ENCODE peak calls at places on chromosomes 12 and 14, in eight cellular contexts. L is sigmoid colon; Z is aorta; O is adrenal gland; X is gastrocnemius medialis; V is H9; P is right cardiac atrium; K is effector memory CD4-positive, alpha-beta T cell. T is an unnamed sample. For H3K4me1 and H3K27me3, the result is how much of the 10 kb centered on the place peaks cover.

GRCh38 chr12:27975222-27976136 is 2.9 kb upstream of the PTHLH start:
- DNase-seq in X (no peak), V (peak), P (peak), L (peak), Z (peak), O (peak), K (no peak), T (no peak)

GRCh38 chr12:46944771-46945170 is 119.0 kb upstream of the SLC38A4 start:
- DNase-seq in Z (no peak), X (no peak), L (no peak), O (no peak), K (no peak), V (no peak), P (no peak), T (no peak)

GRCh38 chr14:74635831-74636230 is 23.8 kb upstream of the LTBP2 start:
- DNase-seq in Z (no peak), L (no peak), P (no peak), V (no peak), X (no peak), O (no peak), K (no peak), T (no peak)

GRCh38 chr14:79668941-79669340 is 542.4 kb downstream of the DIO2 start:
- DNase-seq in L (no peak), X (no peak), K (no peak), Z (no peak), V (no peak), P (no peak), O (no peak), T (no peak)

GRCh38 chr12:50132505-50133135 is 20.6 kb downstream of the COX14 start:
- DNase-seq in V (no peak), X (no peak), L (no peak), P (no peak), Z (no peak), O (no peak), K (no peak), T (no peak)

GRCh38 chr12:121124402-121125109 is 8.1 kb upstream of the P2RX7 start:
- DNase-seq in K (no peak), X (no peak), V (no peak), O (peak), Z (no peak), L (no peak), P (no peak), T (no peak)

GRCh38 chr14:37443461-37443860 is 151.6 kb downstream of the FOXA1 start:
- DNase-seq in P (no peak), K (no peak), L (no peak), X (no peak), V (no peak), Z (no peak), O (no peak), T (no peak)

GRCh38 chr12:74791365-74791764 is 253.7 kb downstream of the ATXN7L3B start:
- DNase-seq in P (no peak), Z (no peak), K (no peak), X (peak), O (no peak), V (no peak), L (no peak), T (no peak)

GRCh38 chr14:90575336-90575735 is 178.5 kb downstream of the CALM1 start:
- DNase-seq in K (no peak), O (no peak), P (no peak), V (no peak), X (no peak), Z (no peak), L (no peak), T (peak)

DNA sequence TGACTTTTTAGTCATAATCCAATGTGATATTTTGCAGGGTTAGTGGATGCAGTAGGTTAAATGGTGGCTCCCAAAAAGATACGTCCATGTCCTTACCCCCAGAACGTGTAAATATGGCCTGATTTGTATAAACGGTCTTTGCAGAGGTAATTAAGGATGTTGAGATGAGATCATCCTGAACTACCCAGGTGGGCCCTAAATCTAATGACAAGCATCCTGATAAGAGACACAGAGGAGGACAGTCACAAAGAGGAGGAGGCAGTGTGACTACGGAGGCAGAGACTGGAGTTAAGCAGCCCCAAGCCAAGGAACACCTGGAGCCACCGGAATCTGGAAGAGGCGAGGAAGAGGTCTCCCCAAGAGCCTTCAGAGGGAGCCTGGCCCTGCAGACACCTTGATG is 293.4 kb downstream of the ZFP36L1 start:
- DNase-seq in K (no peak), Z (no peak), O (no peak), V (no peak), X (no peak), P (no peak), L (no peak), T (no peak)
- H3K4me1 ChIP-seq in K (under half), Z (under half), O (under half), V (under half), X (under half), P (under half), L (under half), T (under half)

DNA sequence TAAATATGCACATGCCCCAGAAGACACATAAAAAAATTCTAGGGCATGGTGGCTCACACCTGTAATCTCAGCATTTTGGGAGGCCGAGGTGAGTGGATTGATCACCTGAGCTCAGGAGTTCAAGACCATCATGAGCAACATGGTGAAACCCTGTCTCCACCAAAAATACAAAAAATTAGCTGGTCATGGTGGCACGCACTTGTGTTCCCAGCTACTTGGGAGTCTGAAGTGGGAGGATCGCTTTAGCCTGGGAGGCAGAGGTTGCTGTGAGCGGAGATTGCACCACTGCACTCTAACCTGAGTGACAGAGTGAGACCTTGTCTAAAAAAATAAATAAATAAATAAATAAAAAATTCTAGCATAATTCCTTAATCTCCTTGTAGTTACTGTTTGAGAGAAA is 3.9 kb downstream of the CD69 start:
- DNase-seq in X (no peak), O (no peak), V (no peak), Z (no peak), L (no peak), K (no peak), P (no peak), T (no peak)
- H3K27me3 ChIP-seq in X (under half), O (under half), V (under half), Z (under half), L (under half), K (under half), P (under half), T (under half)

GRCh38 chr14:68458840-68459469 is 333.9 kb downstream of the ZFP36L1 start:
- DNase-seq in K (no peak), V (peak), Z (peak), O (peak), L (peak), P (no peak), X (peak), T (peak)

GRCh38 chr14:68461086-68461485 is 331.8 kb downstream of the ZFP36L1 start:
- DNase-seq in V (no peak), K (no peak), X (no peak), Z (no peak), L (no peak), O (no peak), P (no peak), T (no peak)

GRCh38 chr14:68459480-68460136 is 333.3 kb downstream of the ZFP36L1 start:
- DNase-seq in L (no peak), Z (no peak), X (no peak), O (no peak), K (no peak), V (no peak), P (no peak), T (no peak)

GRCh38 chr14:68462683-68463082 is 330.2 kb downstream of the ZFP36L1 start:
- DNase-seq in P (no peak), O (no peak), V (no peak), L (no peak), X (no peak), K (no peak), Z (no peak), T (no peak)

DNA sequence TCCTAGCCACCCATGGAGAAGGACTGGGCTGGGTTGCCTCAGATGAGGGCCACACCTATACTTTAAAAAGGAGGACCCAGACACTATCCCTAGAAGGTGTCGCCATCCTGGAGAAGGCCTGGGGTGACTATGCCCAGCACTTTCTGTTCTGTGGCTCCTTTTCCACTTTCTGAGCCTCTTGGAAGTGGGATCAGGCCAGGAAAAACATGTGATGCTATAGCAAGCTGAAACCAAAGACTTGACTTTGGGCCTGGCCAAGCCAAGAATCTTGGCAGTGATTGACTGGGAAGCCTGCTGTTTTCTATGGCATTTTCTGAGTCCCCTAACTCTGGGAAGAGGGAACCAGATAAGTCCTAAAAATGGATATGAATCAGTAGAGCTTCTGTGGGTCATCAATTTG is 332.3 kb downstream of the ZFP36L1 start:
- DNase-seq in O (no peak), K (no peak), Z (peak), X (peak), V (no peak), L (no peak), P (peak), T (no peak)
- H3K4me1 ChIP-seq in O (under half), K (under half), Z (under half), X (under half), V (under half), L (under half), P (under half), T (under half)

GRCh38 chr12:132554857-132555630 is 55.3 kb downstream of the LRCOL1 start:
- DNase-seq in K (no peak), Z (no peak), L (no peak), P (no peak), V (no peak), X (no peak), O (no peak), T (no peak)
- H3K27me3 ChIP-seq in K (under half), Z (under half), L (under half), P (under half), V (under half), X (under half), O (under half), T (under half)

GRCh38 chr14:48568252-48568651 is 892.8 kb upstream of the MDGA2 start:
- DNase-seq in O (no peak), Z (no peak), X (no peak), V (no peak), L (no peak), P (no peak), K (no peak), T (no peak)
- H3K4me1 ChIP-seq in O (under half), Z (under half), X (under half), V (under half), L (under half), P (under half), K (under half), T (under half)

GRCh38 chr14:91786188-91786587 is 54.3 kb upstream of the CATSPERB start:
- DNase-seq in L (no peak), K (no peak), Z (no peak), X (no peak), V (no peak), O (no peak), P (no peak), T (no peak)

GRCh38 chr14:91778217-91778616 is 46.3 kb upstream of the CATSPERB start:
- DNase-seq in L (no peak), K (no peak), O (no peak), P (no peak), V (no peak), Z (no peak), X (no peak), T (no peak)

DNA sequence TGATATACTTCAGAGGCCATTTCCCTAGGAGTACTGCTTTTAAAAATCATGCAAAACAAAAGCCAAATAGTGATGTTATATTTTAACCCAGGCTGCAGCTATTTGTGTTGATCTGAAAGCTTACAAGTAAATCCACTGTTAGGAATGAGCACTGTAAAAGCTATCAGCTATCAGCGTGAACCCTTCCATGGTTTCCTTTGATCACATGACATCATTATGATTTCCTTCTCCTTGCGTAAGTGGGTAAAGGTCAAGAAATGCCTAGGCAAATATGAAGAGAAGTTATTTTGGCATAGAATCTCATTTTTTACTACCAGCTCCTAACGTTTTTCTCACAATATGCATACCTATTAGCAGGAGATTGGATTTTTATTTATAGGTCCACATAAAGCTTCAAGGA is 48.6 kb upstream of the CATSPERB start:
- DNase-seq in P (no peak), O (no peak), Z (no peak), K (no peak), L (no peak), V (no peak), X (no peak), T (no peak)
- H3K27me3 ChIP-seq in P (under half), O (under half), Z (under half), K (under half), L (under half), V (under half), X (under half), T (under half)

DNA sequence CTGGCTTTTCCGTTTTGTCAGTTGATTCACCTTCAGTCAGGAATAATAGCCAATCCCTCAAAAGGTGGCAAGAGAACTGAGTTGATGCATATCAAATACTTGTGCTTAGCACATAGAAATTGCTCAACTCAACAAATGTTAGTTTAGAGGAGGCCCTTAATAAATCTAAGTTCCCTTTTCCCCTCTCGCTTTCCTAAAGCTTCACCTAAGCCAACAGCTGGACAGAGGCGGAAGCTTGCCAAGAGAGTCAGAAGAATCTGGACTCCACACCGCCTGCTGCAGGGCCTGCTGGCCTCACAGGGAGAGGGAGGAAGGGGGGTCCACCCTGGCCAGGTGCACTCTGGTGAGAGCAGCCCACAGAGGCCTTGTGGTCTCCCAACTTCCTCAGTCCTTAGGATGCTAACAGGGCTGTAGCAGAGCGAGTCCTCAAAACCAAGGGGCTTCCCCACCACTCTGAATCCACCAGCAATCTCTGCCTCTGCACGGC is 213.1 kb downstream of the CHST11 start:
- DNase-seq in V (no peak), L (peak), O (no peak), X (no peak), P (peak), K (no peak), Z (peak), T (peak)
- H3K4me1 ChIP-seq in V (under half), L (under half), O (under half), X (under half), P (under half), K (under half), Z (under half), T (half or more)

GRCh38 chr14:64698899-64699298 is 5.3 kb upstream of the PLEKHG3 start:
- DNase-seq in P (no peak), X (no peak), L (peak), V (no peak), O (no peak), K (no peak), Z (no peak), T (no peak)
- H3K27me3 ChIP-seq in P (under half), X (under half), L (under half), V (under half), O (under half), K (under half), Z (under half), T (under half)

DNA sequence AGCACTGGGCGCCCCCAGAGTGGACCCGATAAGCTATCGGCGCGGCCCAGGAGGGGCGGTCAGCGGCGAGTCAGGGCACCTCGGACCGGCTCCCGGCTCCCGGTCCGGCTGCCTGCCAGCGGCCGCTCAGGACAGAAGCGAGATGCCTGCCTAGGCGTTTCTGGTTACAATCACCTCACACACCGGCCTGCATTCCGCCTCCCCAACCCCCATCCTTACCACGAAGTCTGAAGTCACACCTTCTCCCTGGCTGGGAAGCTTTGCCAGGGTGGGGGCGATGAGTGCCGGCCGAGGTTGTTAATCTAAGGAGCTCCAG is 42.6 kb upstream of the TBX5 start:
- DNase-seq in L (no peak), X (no peak), K (no peak), P (peak), O (no peak), Z (no peak), V (peak), T (no peak)
- H3K4me1 ChIP-seq in L (under half), X (under half), K (under half), P (under half), O (under half), Z (under half), V (under half), T (under half)

DNA sequence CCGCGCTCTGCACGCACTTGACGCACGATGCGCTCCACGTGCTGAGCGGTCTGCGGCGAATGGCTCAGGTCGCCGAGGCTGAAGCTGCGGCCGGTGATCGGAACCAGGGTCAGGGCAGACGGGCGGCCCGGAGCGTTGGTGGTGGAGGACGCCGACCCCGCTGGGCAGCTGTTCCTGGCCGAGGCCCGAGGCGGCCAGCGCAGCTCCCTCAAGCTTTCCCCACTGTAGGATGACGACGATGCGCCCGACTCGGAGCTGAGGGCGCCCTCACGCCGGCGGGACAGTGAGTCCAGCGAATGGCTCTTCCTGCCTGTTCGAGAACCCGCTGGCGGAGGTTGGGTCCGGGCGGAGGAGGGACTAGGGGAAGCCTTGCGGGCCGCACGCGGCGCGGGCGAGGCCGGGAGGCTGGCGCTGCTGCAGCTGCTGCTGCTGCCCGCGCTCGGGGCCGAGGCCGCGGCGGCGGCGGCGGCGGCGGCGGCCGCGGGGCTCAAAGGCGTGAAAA is 2.0 kb downstream of the CCDC177 start:
- DNase-seq in K (no peak), Z (no peak), X (no peak), L (no peak), V (no peak), O (no peak), P (no peak), T (peak)
- H3K27me3 ChIP-seq in K (under half), Z (under half), X (half or more), L (half or more), V (under half), O (half or more), P (under half), T (half or more)